ENCODE peak calls at places on chromosomes 2 and 18, in seven cellular contexts. T is foreskin fibroblast, H is esophagus muscularis mucosa, V is tibial nerve, Y is spleen, O is fibroblast of lung, W is suprapubic skin. Q is an unnamed sample.

GRCh38 chr2:5841126-5841525 is 148.9 kb downstream of the SOX11 start:
- DNase-seq in T (no peak), H (no peak), V (no peak), Y (no peak), O (no peak), W (no peak), Q (no peak)

GRCh38 chr2:158779621-158780020 is 15.5 kb upstream of the DAPL1 start:
- DNase-seq in T (no peak), H (no peak), V (no peak), Y (no peak), O (no peak), W (no peak), Q (no peak)

GRCh38 chr2:25521665-25522387 is 151.6 kb downstream of the DTNB start:
- DNase-seq in T (peak), H (no peak), V (peak), Y (no peak), O (peak), W (no peak), Q (peak)

GRCh38 chr2:70115646-70116442 is 28.6 kb downstream of the PCBP1 start:
- DNase-seq in T (no peak), H (no peak), V (no peak), Y (peak), O (no peak), W (no peak), Q (no peak)

GRCh38 chr2:69525261-69525660 is 88.0 kb upstream of the NFU1 start:
- DNase-seq in T (no peak), H (no peak), V (no peak), Y (no peak), O (no peak), W (no peak), Q (peak)

GRCh38 chr2:194104687-194105086 is 1552.3 kb upstream of the SLC39A10 start:
- DNase-seq in T (no peak), H (no peak), V (no peak), Y (no peak), O (no peak), W (no peak), Q (no peak)

GRCh38 chr2:209901187-209901586 is 101.3 kb upstream of the RPE start:
- DNase-seq in T (no peak), H (no peak), V (no peak), Y (no peak), O (no peak), W (no peak), Q (no peak)

GRCh38 chr2:149797030-149797429 is 209.5 kb upstream of the MMADHC start:
- DNase-seq in T (no peak), H (no peak), V (no peak), Y (no peak), O (no peak), W (no peak), Q (no peak)

GRCh38 chr2:191977754-191978153 is 130.9 kb upstream of the CAVIN2 start:
- DNase-seq in T (peak), H (no peak), V (no peak), Y (no peak), O (no peak), W (no peak), Q (no peak)

GRCh38 chr2:15979051-15979758 is 38.9 kb downstream of the MYCN start:
- DNase-seq in T (no peak), H (no peak), V (no peak), Y (no peak), O (no peak), W (no peak), Q (no peak)

GRCh38 chr2:23541453-23542334 is 156.7 kb downstream of the KLHL29 start:
- DNase-seq in T (peak), H (no peak), V (peak), Y (no peak), O (no peak), W (no peak), Q (no peak)

GRCh38 chr2:70927138-70927537 is 8.6 kb upstream of the ATP6V1B1 start:
- DNase-seq in T (no peak), H (no peak), V (no peak), Y (no peak), O (no peak), W (no peak), Q (no peak)

GRCh38 chr18:22926454-22926853 is 6.7 kb upstream of the RBBP8 start:
- DNase-seq in T (no peak), H (no peak), V (no peak), Y (no peak), O (no peak), W (no peak), Q (no peak)

GRCh38 chr2:132766573-132766972 is 96.6 kb upstream of the LYPD1 start:
- DNase-seq in T (no peak), H (peak), V (no peak), Y (no peak), O (no peak), W (no peak), Q (no peak)

GRCh38 chr2:10947005-10947440 is 35.3 kb downstream of the KCNF1 start:
- DNase-seq in T (peak), H (no peak), V (no peak), Y (peak), O (peak), W (no peak), Q (peak)

GRCh38 chr2:131055169-131056065 is 37.8 kb downstream of the FAM168B start:
- DNase-seq in T (peak), H (no peak), V (no peak), Y (no peak), O (no peak), W (no peak), Q (peak)

GRCh38 chr2:5250482-5250881 is 441.7 kb upstream of the SOX11 start:
- DNase-seq in T (no peak), H (no peak), V (no peak), Y (no peak), O (no peak), W (no peak), Q (peak)

GRCh38 chr18:38606841-38607240 is 1041.2 kb upstream of the CELF4 start:
- DNase-seq in T (no peak), H (no peak), V (no peak), Y (no peak), O (no peak), W (no peak), Q (no peak)

GRCh38 chr18:49073431-49073830 is 122.7 kb upstream of the SMAD7 start:
- DNase-seq in T (no peak), H (no peak), V (no peak), Y (no peak), O (no peak), W (no peak), Q (no peak)

GRCh38 chr2:130827502-130828251 is 9.0 kb upstream of the ARHGEF4 start:
- DNase-seq in T (no peak), H (no peak), V (no peak), Y (peak), O (peak), W (no peak), Q (peak)

DNA sequence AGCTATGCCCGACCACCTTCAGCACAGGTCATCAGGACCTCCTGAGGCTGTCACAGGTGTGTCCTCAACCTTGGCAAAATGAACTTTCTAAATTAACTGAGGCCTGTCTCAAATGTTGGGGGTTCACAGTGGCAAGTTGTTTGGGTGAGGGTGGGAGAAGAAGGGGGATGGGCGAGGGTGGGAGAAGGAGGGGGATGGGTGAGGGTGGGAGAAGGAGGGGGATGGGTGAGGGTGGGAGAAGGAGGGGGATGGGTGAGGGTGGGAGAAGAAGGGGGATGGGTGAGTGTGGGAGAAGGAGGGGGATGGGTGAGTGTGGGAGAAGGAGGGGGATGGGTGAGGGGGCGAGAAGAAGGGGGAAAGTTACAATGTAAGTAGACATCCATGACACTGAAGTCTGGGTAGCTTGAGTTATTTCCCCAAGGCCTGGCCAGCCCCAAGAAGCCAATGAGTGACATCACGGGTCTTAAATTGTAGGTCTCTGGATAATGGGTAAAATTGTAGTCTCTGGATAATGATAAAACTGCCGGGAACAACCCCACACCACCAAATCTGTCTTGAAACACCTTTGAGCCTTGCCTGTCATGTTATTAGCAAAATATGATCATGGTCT is 56.3 kb downstream of the TIMM21 start:
- DNase-seq in T (peak), H (no peak), V (no peak), Y (no peak), O (no peak), W (peak), Q (no peak)
- H3K4me3 ChIP-seq in T (no peak), H (no peak), V (no peak), Y (no peak), O (no peak), W (no peak), Q (no peak)

DNA sequence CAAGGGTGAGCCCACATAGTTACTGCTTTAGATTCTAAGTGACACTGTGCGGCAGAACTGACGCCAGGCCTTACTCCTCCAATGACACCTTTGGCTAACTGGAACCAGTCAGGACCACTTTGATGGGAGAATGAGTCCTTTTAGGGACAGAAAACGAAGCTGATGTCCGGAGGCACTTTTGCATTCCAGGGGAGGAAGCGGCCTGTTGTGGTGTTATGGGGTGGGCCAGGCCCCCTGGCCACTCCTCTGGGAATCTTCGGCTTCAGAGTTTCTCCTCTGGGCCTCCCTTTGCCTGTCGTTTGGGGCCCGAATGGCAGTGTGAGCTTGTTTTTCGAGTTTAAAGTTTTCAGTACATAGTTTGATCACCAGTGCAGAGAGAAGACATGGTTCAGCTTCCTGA is 65.9 kb downstream of the MBP start:
- DNase-seq in T (no peak), H (no peak), V (no peak), Y (peak), O (no peak), W (no peak), Q (no peak)
- TF ChIP-seq CTCF in T (no peak), H (no peak), V (no peak), Y (no peak), O (no peak), W (no peak), Q (no peak)

DNA sequence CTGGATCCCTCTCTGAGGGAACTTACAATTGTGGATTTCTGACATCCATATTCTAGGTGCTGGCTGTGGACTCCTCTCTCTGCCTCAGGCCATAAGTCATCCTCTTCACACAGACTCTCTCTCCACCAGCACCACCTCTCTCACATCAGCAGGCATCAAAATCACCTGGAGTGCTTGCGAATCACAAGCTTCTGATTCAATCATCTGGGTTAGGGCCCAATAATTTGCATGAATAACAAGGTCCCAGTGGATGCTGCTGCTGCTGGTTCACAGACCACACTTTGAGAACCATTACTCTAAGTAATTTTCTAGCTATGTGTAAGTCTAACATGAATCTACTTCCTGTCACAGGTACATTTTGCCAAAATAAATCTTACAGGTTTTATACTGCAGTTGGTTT is 214.9 kb downstream of the DSEL start:
- DNase-seq in T (peak), H (no peak), V (no peak), Y (no peak), O (peak), W (no peak), Q (no peak)
- H3K4me3 ChIP-seq in T (no peak), H (no peak), V (no peak), Y (no peak), O (peak), W (no peak), Q (no peak)

DNA sequence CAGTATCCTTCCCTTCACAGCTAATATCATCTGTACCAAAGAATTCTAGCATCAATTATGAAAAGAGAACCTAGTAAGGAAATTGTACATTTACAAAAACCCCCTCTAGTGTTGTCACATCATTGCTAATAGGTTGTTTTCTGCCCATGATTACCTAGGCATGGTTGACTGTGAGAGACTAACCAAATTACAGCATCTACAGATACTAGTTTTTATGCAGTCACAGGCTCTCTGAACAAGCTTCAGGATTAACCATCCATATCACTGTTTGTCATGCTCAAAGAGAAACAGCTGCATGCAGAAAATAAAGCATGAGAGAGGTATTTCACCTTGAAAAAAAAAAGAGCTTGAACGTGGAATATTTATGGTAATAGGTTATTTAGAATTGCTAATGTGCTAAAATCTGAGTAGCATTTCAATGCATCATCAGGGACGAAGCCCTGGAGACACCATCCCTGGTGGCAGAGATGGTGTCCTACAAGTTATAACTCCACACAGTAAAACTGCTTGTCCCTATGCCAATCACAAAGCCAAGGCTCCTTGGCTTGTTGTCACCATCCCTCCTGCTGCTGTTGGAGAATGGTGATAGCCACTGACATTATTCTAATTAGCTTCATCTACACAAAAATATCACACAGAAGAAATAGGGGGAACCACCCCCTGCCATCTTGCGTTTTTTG is 5.4 kb downstream of the NEB start:
- DNase-seq in T (no peak), H (no peak), V (no peak), Y (no peak), O (no peak), W (no peak), Q (no peak)
- TF ChIP-seq CTCF in T (no peak), H (no peak), V (no peak), Y (no peak), O (no peak), W (no peak), Q (no peak)

GRCh38 chr2:64312622-64312948 is 141.4 kb upstream of the LGALSL start:
- DNase-seq in T (no peak), H (no peak), V (no peak), Y (no peak), O (no peak), W (no peak), Q (no peak)
- H3K4me3 ChIP-seq in T (no peak), H (no peak), V (no peak), Y (no peak), O (no peak), W (peak), Q (no peak)

Q was measured in astrocyte of the spinal cord.